ENCODE peak calls at places on chromosomes 3 and 15, in eight cellular contexts. N is dorsolateral prefrontal cortex, E is breast epithelium, K is transverse colon, B is AG10803, G is coronary artery, M is H9, Y is lower leg skin. F is an unnamed sample.

GRCh38 chr3:142210608-142211007 is 14.8 kb downstream of the GK5 start:
- DNase-seq in N (no peak), E (no peak), K (no peak), B (peak; percentile 12), G (no peak), M (no peak), Y (no peak), F (no peak)

GRCh38 chr3:43879166-43879565 is 188.4 kb downstream of the ABHD5 start:
- DNase-seq in N (no peak), E (no peak), K (no peak), B (no peak), G (no peak), M (peak; percentile 88), Y (no peak), F (no peak)

GRCh38 chr3:76997733-76998132 is 42.2 kb upstream of the ROBO2 start:
- DNase-seq in N (no peak), E (no peak), K (no peak), B (peak; percentile 17), G (no peak), M (no peak), Y (no peak), F (no peak)

GRCh38 chr3:126212629-126213375 is 32.4 kb upstream of the ALDH1L1 start:
- DNase-seq in N (no peak), E (peak; percentile 39), K (peak; percentile 15), B (peak; percentile 46), G (no peak), M (peak; percentile 76), Y (no peak), F (peak; percentile 67)

GRCh38 chr3:109685084-109686079 is 348.0 kb upstream of the DPPA4 start:
- DNase-seq in N (peak; percentile 54), E (peak; percentile 46), K (peak; percentile 43), B (peak; percentile 97), G (peak; percentile 93), M (no peak), Y (peak; percentile 14), F (no peak)

GRCh38 chr3:160395297-160395696 is 3.7 kb downstream of the IFT80 start:
- DNase-seq in N (no peak), E (no peak), K (no peak), B (peak; percentile 88), G (no peak), M (no peak), Y (no peak), F (no peak)

GRCh38 chr3:48991851-48992545 is 2.0 kb downstream of the P4HTM start:
- DNase-seq in N (no peak), E (no peak), K (no peak), B (no peak), G (no peak), M (no peak), Y (no peak), F (no peak)

GRCh38 chr3:17195192-17195611 is 310.4 kb downstream of the PLCL2 start:
- DNase-seq in N (peak; percentile 51), E (no peak), K (peak; percentile 26), B (peak; percentile 82), G (no peak), M (no peak), Y (no peak), F (no peak)

GRCh38 chr3:81395739-81396138 is 365.7 kb downstream of the GBE1 start:
- DNase-seq in N (no peak), E (no peak), K (no peak), B (peak; percentile 7), G (no peak), M (peak; percentile 42), Y (no peak), F (no peak)

GRCh38 chr15:53110999-53111398 is 320.9 kb upstream of the ONECUT1 start:
- DNase-seq in N (no peak), E (no peak), K (no peak), B (no peak), G (no peak), M (peak; percentile 31), Y (no peak), F (no peak)

GRCh38 chr3:37571269-37571668 is 290.4 kb upstream of the CTDSPL start:
- DNase-seq in N (no peak), E (no peak), K (no peak), B (no peak), G (no peak), M (no peak), Y (no peak), F (no peak)
- TF ChIP-seq CTCF in N (no peak), E (no peak), K (no peak), B (peak; percentile 18), G (no peak), M (no peak), Y (no peak), F (no peak)

DNA sequence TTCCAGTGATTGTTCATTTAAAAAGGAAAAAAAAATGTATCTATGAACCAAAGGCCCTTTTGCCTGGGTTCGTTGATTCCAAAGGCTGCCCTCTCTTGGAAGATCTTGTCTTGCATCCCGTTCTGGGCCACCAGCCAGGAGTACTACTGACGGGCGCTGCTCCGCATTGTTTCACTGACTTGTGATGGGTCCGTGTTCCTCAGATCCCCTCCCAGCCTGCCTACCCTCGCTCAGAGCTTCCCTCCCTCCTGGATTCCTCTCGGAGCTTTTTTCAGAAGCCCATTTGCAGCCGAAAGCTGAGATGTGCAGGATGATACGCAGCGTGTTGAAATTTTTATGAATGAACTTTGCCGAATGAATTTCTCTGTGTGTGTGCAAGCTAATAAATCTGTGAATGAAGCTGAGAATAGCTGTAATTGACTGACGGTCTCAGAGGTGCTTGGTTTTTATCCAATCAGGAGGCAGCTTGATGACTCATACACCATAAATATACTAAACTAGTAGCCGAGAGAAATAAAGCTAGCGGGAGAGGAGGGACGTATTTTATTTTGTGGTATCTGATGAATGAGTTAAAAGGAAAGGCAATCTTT is at the start of gene SHC4:
- DNase-seq in N (peak; percentile 81), E (no peak), K (peak; percentile 34), B (peak; percentile 70), G (no peak), M (peak; percentile 78), Y (no peak), F (peak; percentile 54)
- TF ChIP-seq CTCF in N (peak; percentile 53), E (no peak), K (no peak), B (peak; percentile 49), G (no peak), M (peak; percentile 36), Y (no peak), F (peak; percentile 38)

GRCh38 chr3:148460686-148461085 is 237.0 kb upstream of the AGTR1 start:
- DNase-seq in N (no peak), E (no peak), K (no peak), B (no peak), G (no peak), M (no peak), Y (no peak), F (no peak)

GRCh38 chr3:148464246-148464645 is 233.5 kb upstream of the AGTR1 start:
- DNase-seq in N (no peak), E (no peak), K (no peak), B (no peak), G (no peak), M (no peak), Y (no peak), F (no peak)

GRCh38 chr3:148455098-148455497 is 242.6 kb upstream of the AGTR1 start:
- DNase-seq in N (no peak), E (no peak), K (no peak), B (no peak), G (no peak), M (no peak), Y (peak; percentile 69), F (no peak)

DNA sequence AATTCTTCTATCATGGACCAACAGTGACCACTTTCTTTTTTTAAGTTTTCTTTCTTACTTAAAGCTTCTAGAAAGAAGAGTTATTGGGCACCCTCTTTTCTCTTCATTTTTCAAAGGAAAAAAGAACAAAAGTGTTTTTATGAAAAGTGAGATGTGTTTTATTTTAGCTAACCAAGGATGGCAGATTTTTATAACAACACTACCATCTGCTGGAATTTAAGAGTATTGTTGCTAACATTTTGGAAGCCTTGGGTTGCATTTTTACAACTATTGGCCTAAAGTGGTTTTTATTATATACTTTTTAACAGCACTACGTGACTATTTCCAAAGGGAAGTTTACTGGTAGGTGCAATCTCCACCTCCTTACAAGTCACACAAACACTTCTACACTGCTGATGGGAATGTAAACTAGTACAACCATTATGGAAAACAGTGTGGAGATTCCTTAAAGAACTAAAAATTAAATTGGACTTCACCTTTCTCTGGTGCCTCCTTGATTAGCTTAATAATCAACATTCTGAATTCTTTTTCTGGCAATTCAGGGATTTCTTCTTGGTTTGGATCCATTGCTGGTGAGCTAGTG is 237.7 kb upstream of the AGTR1 start:
- DNase-seq in N (no peak), E (no peak), K (no peak), B (peak; percentile 9), G (no peak), M (no peak), Y (no peak), F (no peak)
- TF ChIP-seq CTCF in N (peak; percentile 48), E (no peak), K (no peak), B (peak; percentile 48), G (no peak), M (peak; percentile 59), Y (no peak), F (peak; percentile 61)

GRCh38 chr3:190338717-190339116 is 16.5 kb upstream of the CLDN1 start:
- DNase-seq in N (no peak), E (no peak), K (no peak), B (no peak), G (no peak), M (no peak), Y (peak; percentile 61), F (no peak)

GRCh38 chr3:190333961-190334360 is 11.7 kb upstream of the CLDN1 start:
- DNase-seq in N (no peak), E (no peak), K (no peak), B (no peak), G (no peak), M (no peak), Y (no peak), F (no peak)

GRCh38 chr3:190340071-190340470 is 17.8 kb upstream of the CLDN1 start:
- DNase-seq in N (no peak), E (no peak), K (no peak), B (no peak), G (no peak), M (no peak), Y (no peak), F (no peak)

GRCh38 chr3:190336516-190337189 is 14.4 kb upstream of the CLDN1 start:
- DNase-seq in N (no peak), E (no peak), K (no peak), B (peak; percentile 33), G (no peak), M (no peak), Y (peak; percentile 51), F (no peak)

GRCh38 chr3:190339130-190339529 is 16.9 kb upstream of the CLDN1 start:
- DNase-seq in N (no peak), E (no peak), K (no peak), B (peak; percentile 46), G (no peak), M (no peak), Y (no peak), F (no peak)
- TF ChIP-seq CTCF in N (no peak), E (no peak), K (no peak), B (peak; percentile 35), G (no peak), M (peak; percentile 33), Y (no peak), F (peak; percentile 36)

GRCh38 chr3:41997702-41998551 is 36.0 kb upstream of the ULK4 start:
- DNase-seq in N (no peak), E (no peak), K (no peak), B (no peak), G (no peak), M (peak; percentile 55), Y (no peak), F (peak; percentile 19)
- TF ChIP-seq CTCF in N (no peak), E (no peak), K (no peak), B (peak; percentile 56), G (peak; percentile 23), M (peak; percentile 66), Y (no peak), F (peak; percentile 51)

GRCh38 chr3:176814252-176814651 is 383.0 kb downstream of the TBL1XR1 start:
- DNase-seq in N (peak; percentile 5), E (no peak), K (peak; percentile 61), B (peak; percentile 29), G (no peak), M (peak; percentile 91), Y (no peak), F (peak; percentile 77)
- TF ChIP-seq CTCF in N (peak; percentile 44), E (no peak), K (peak; percentile 35), B (peak; percentile 59), G (peak; percentile 12), M (peak; percentile 87), Y (no peak), F (peak; percentile 72)